ENCODE peak calls at places on chromosomes 3 and 15, in four cellular contexts. G is brain microvascular endothelial cell, L is upper lobe of right lung, R is AG04450. Z is an unnamed sample.
A peak's percentile ranks its signal among the peaks of the same experiment; 100 is the strongest.

GRCh38 chr3:175208316-175208715 is 349.2 kb downstream of the NAALADL2 start:
- DNase-seq in G (no peak), L (no peak), R (no peak), Z (no peak)

GRCh38 chr3:164451083-164451910 is 627.0 kb downstream of the SI start:
- DNase-seq in G (peak; percentile 5), L (peak; percentile 28), R (no peak), Z (no peak)

GRCh38 chr15:68638953-68639500 is 60.2 kb downstream of the CORO2B start:
- DNase-seq in G (peak; percentile 45), L (peak; percentile 26), R (no peak), Z (peak; percentile 27)

GRCh38 chr15:73273181-73274002 is 95.4 kb downstream of the HCN4 start:
- DNase-seq in G (peak; percentile 57), L (no peak), R (peak; percentile 16), Z (no peak)

GRCh38 chr15:71116942-71117341 is 1.7 kb downstream of the THSD4 start:
- DNase-seq in G (no peak), L (no peak), R (no peak), Z (no peak)

GRCh38 chr3:158845748-158846350 is 44.0 kb downstream of the MFSD1 start:
- DNase-seq in G (no peak), L (no peak), R (no peak), Z (no peak)

GRCh38 chr15:26394801-26395200 is 378.1 kb downstream of the GABRB3 start:
- DNase-seq in G (no peak), L (no peak), R (no peak), Z (no peak)

GRCh38 chr15:32721594-32721993 is 3.8 kb downstream of the GREM1 start:
- DNase-seq in G (no peak), L (no peak), R (no peak), Z (no peak)

GRCh38 chr15:38242055-38242454 is 10.6 kb upstream of the SPRED1 start:
- DNase-seq in G (no peak), L (no peak), R (no peak), Z (no peak)

GRCh38 chr3:177337548-177338331 is 140.5 kb upstream of the TBL1XR1 start:
- DNase-seq in G (peak; percentile 52), L (no peak), R (no peak), Z (no peak)

GRCh38 chr3:71130516-71131384 is 452.8 kb downstream of the FOXP1 start:
- DNase-seq in G (peak; percentile 83), L (peak; percentile 75), R (peak; percentile 59), Z (peak; percentile 17)

GRCh38 chr3:146640955-146641867 is 36.1 kb upstream of the PLSCR5 start:
- DNase-seq in G (peak; percentile 37), L (no peak), R (peak; percentile 8), Z (peak; percentile 8)

GRCh38 chr3:128060473-128061381 is 8.5 kb downstream of the SEC61A1 start:
- DNase-seq in G (peak; percentile 94), L (no peak), R (peak; percentile 95), Z (peak; percentile 96)

GRCh38 chr15:66129561-66129960 is 124.0 kb downstream of the MEGF11 start:
- DNase-seq in G (no peak), L (no peak), R (no peak), Z (no peak)

GRCh38 chr3:8239718-8240698 is 261.6 kb upstream of the LMCD1 start:
- DNase-seq in G (peak; percentile 9), L (no peak), R (peak; percentile 27), Z (no peak)

GRCh38 chr3:42753757-42754156 is 19.3 kb downstream of the CCDC13 start:
- DNase-seq in G (no peak), L (no peak), R (no peak), Z (no peak)

GRCh38 chr3:66104535-66104934 is 65.8 kb upstream of the MAGI1 start:
- DNase-seq in G (no peak), L (no peak), R (no peak), Z (no peak)

GRCh38 chr3:48695113-48695753 is 9.5 kb upstream of the NCKIPSD start:
- DNase-seq in G (peak; percentile 78), L (peak; percentile 59), R (no peak), Z (no peak)

GRCh38 chr3:40292637-40293036 is 16.9 kb upstream of the EIF1B start:
- DNase-seq in G (no peak), L (no peak), R (no peak), Z (no peak)

GRCh38 chr3:69941439-69942176 is 57.9 kb upstream of the SAMMSON start:
- DNase-seq in G (no peak), L (no peak), R (peak; percentile 59), Z (no peak)

GRCh38 chr3:134001251-134001650 is 28.5 kb downstream of the SLCO2A1 start:
- DNase-seq in G (no peak), L (no peak), R (no peak), Z (no peak)

GRCh38 chr15:53447053-53447574 is 312.3 kb downstream of the WDR72 start:
- DNase-seq in G (no peak), L (no peak), R (no peak), Z (no peak)

GRCh38 chr15:34984884-34985630 is 3.0 kb downstream of the ZNF770 start:
- DNase-seq in G (no peak), L (peak; percentile 78), R (no peak), Z (no peak)

GRCh38 chr3:27677554-27677953 is 44.6 kb downstream of the EOMES start:
- DNase-seq in G (peak; percentile 83), L (no peak), R (peak; percentile 87), Z (peak; percentile 88)

GRCh38 chr15:56472278-56472677 is 7.3 kb upstream of the MNS1 start:
- DNase-seq in G (no peak), L (no peak), R (no peak), Z (no peak)

GRCh38 chr15:91208366-91208765 is 108.3 kb downstream of the SV2B start:
- DNase-seq in G (no peak), L (no peak), R (no peak), Z (no peak)

GRCh38 chr3:189638276-189639031 is 7.3 kb downstream of the TP63 start:
- DNase-seq in G (no peak), L (no peak), R (no peak), Z (no peak)

GRCh38 chr15:85604194-85604593 is 190.5 kb downstream of the KLHL25 start:
- DNase-seq in G (no peak), L (no peak), R (no peak), Z (no peak)

GRCh38 chr3:143763568-143764162 is 84.6 kb downstream of the SLC9A9 start:
- DNase-seq in G (no peak), L (no peak), R (no peak), Z (no peak)

GRCh38 chr3:81497565-81497964 is 263.9 kb downstream of the GBE1 start:
- DNase-seq in G (no peak), L (no peak), R (no peak), Z (no peak)

GRCh38 chr15:20645956-20646355 is 104.4 kb upstream of the GOLGA6L6 start:
- DNase-seq in G (no peak), L (peak; percentile 92), R (no peak), Z (no peak)

GRCh38 chr3:151445283-151446001 is 15.4 kb downstream of the IGSF10 start:
- DNase-seq in G (peak; percentile 47), L (no peak), R (no peak), Z (peak; percentile 63)

GRCh38 chr15:47411733-47412530 is 305.4 kb upstream of the SEMA6D start:
- DNase-seq in G (no peak), L (no peak), R (no peak), Z (no peak)

GRCh38 chr3:112794622-112795172 is 52.0 kb downstream of the CD200R1L start:
- DNase-seq in G (no peak), L (no peak), R (no peak), Z (no peak)

GRCh38 chr15:62416535-62416934 is 251.4 kb upstream of the C2CD4B start:
- DNase-seq in G (no peak), L (no peak), R (no peak), Z (no peak)

DNA sequence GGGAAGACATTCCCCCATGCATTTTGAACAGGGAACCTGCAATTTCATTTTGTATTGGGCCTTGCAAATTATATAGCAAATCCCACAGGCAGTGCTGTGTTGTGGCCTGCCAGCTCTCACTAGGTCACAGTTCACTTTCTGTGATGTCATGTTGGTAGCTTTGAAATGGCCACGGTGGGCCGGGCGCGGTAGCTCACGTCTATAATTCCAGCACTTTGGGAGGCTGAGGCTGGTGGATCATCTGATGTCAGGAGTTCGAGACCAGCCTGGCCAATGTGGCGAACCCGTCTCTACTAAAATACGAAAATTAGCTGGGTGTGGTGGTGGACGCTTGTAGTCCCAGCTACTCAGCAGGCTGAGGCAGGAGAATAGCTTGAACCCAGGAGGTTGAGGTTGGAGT is 26.9 kb upstream of the C15orf39 start:
- DNase-seq in G (no peak), L (no peak), R (no peak), Z (no peak)
- TF ChIP-seq CTCF in G (no peak), L (no peak), R (no peak), Z (no peak)

GRCh38 chr3:119812491-119813058 is 30.7 kb downstream of the NR1I2 start:
- DNase-seq in G (no peak), L (no peak), R (no peak), Z (no peak)

GRCh38 chr3:119808843-119809242 is 26.9 kb downstream of the NR1I2 start:
- DNase-seq in G (no peak), L (no peak), R (no peak), Z (no peak)

GRCh38 chr3:119808244-119808643 is 26.3 kb downstream of the NR1I2 start:
- DNase-seq in G (no peak), L (no peak), R (no peak), Z (no peak)

GRCh38 chr3:119809249-119810017 is 27.5 kb downstream of the NR1I2 start:
- DNase-seq in G (no peak), L (no peak), R (no peak), Z (no peak)

DNA sequence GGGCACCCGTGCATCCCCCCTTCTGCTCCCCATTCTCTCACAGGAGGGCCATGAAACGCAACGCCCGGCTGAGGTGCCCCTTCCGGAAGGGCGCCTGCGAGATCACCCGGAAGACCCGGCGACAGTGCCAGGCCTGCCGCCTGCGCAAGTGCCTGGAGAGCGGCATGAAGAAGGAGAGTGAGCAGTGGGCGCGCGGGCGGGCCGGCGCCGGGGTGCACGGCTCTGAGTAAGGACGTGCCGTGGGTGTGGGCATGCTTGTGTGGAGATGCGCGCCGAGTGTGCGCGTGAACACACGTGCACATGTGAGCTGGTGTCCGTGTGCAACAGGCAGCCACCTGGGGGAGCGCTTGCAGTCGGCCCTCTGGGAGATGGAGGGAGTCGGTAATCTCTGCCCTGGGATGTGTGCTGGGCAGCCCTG is 28.1 kb downstream of the NR1I2 start:
- DNase-seq in G (peak; percentile 9), L (peak; percentile 77), R (no peak), Z (no peak)
- TF ChIP-seq CTCF in G (peak; percentile 54), L (peak; percentile 21), R (peak; percentile 33), Z (peak; percentile 47)

GRCh38 chr3:9930804-9931418 is 2.7 kb upstream of the CRELD1 start:
- DNase-seq in G (no peak), L (no peak), R (no peak), Z (no peak)
- TF ChIP-seq CTCF in G (peak; percentile 33), L (no peak), R (peak; percentile 5), Z (peak; percentile 19)

DNA sequence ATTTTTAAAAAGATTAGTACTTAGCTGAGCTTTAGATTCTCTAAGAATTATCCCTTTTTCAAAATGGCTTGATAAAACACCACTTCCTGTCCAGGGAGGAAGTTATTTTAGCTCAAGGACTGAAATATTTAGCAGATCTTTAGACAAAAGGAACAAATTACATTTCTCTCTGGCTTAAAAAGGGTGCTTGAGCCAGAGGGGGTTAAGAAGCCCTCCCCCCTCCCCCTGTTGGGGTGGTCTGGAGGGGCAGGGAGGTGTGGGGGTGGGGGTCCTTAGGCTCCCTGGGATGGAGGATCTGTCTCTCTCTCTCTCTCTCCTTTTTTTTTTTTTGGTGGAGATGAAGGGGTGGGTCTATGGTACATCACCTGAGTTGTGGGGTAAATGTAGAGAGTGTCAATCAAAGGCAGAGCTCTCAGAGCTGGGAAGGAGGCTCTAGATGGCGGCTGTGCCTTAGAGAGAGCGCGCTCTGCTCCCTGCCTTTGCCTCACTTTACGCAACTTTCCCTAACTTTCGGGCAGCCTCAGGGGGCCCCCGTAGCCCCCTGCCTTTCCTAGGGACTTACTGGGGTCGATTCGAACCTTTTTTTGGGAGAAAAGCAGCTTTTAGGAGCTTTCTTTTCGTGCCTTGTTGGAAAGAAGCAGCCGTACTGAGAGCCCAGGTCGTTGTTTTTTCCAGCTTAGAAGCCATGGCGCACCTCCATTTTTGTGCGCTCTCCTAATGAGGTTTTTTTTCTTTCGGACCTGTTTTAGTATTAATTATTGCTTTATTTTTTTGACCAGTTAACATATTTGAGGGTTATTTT is at the start of gene CHD2:
- DNase-seq in G (peak; percentile 80), L (peak; percentile 75), R (peak; percentile 41), Z (no peak)
- TF ChIP-seq CTCF in G (no peak), L (no peak), R (no peak), Z (no peak)

Z was measured in BJ.